ENCODE peak calls at places on chromosomes 12 and 14, in five cellular contexts. E is activated CD4-positive, alpha-beta T cell treated with anti-CD3 and anti-CD28 coated beads for 4 hours; B is activated CD4-positive, CD25-positive, alpha-beta regulatory T cell treated with anti-CD3 and anti-CD28 coated beads, Interleukin-2, amount 50 U/mL, for 72 hours; W is fibroblast of the conjunctiva; K is pons. O is an unnamed sample.

GRCh38 chr12:101939856-101940265 is 62.5 kb downstream of the DRAM1 start:
- DNase-seq in E (peak), B (no peak), W (peak), K (peak), O (peak)

GRCh38 chr14:74571901-74572828 is 39.9 kb downstream of the LTBP2 start:
- DNase-seq in E (no peak), B (no peak), W (peak), K (no peak), O (peak)

GRCh38 chr12:59657266-59657665 is 61.4 kb downstream of the SLC16A7 start:
- DNase-seq in E (no peak), B (no peak), W (no peak), K (no peak), O (no peak)

GRCh38 chr12:29534935-29535334 is 37.4 kb upstream of the OVCH1 start:
- DNase-seq in E (no peak), B (no peak), W (peak), K (no peak), O (no peak)

GRCh38 chr12:125065021-125065752 is at the start of gene AACS:
- DNase-seq in E (peak), B (peak), W (peak), K (peak), O (peak)

GRCh38 chr14:34843011-34843554 is 32.1 kb downstream of the BAZ1A start:
- DNase-seq in E (peak), B (no peak), W (peak), K (no peak), O (peak)

GRCh38 chr12:65740873-65741600 is 83.2 kb upstream of the HMGA2 start:
- DNase-seq in E (peak), B (peak), W (peak), K (no peak), O (peak)

GRCh38 chr12:29153231-29153630 is 4.2 kb downstream of the FAR2 start:
- DNase-seq in E (no peak), B (no peak), W (no peak), K (peak), O (no peak)

GRCh38 chr12:102474438-102475064 is 5.8 kb downstream of the IGF1 start:
- DNase-seq in E (no peak), B (no peak), W (no peak), K (no peak), O (no peak)

GRCh38 chr12:26150737-26151450 is 26.1 kb upstream of the BHLHE41 start:
- DNase-seq in E (no peak), B (no peak), W (no peak), K (no peak), O (peak)

GRCh38 chr12:130203151-130203550 is 40.9 kb downstream of the FZD10 start:
- DNase-seq in E (no peak), B (no peak), W (no peak), K (no peak), O (no peak)

GRCh38 chr14:33567003-33567735 is 383.7 kb downstream of the EGLN3 start:
- DNase-seq in E (no peak), B (no peak), W (no peak), K (no peak), O (no peak)

GRCh38 chr14:29197557-29197956 is 431.0 kb downstream of the FOXG1 start:
- DNase-seq in E (no peak), B (no peak), W (no peak), K (no peak), O (no peak)

GRCh38 chr14:53952533-53952932 is 4.1 kb downstream of the BMP4 start:
- DNase-seq in E (no peak), B (no peak), W (no peak), K (no peak), O (no peak)

GRCh38 chr14:93936926-93937325 is 9.8 kb downstream of the FAM181A start:
- DNase-seq in E (no peak), B (no peak), W (no peak), K (no peak), O (no peak)

GRCh38 chr14:74238974-74239847 is at the start of gene VSX2:
- DNase-seq in E (no peak), B (no peak), W (no peak), K (no peak), O (no peak)

GRCh38 chr14:101174980-101175606 is 271.6 kb upstream of the RTL1 start:
- DNase-seq in E (no peak), B (no peak), W (no peak), K (no peak), O (no peak)

GRCh38 chr12:116454950-116455447 is 104.2 kb upstream of the MAP1LC3B2 start:
- DNase-seq in E (no peak), B (no peak), W (no peak), K (no peak), O (no peak)

GRCh38 chr14:54147758-54148157 is 191.1 kb upstream of the BMP4 start:
- DNase-seq in E (no peak), B (no peak), W (no peak), K (no peak), O (no peak)

GRCh38 chr12:124861492-124861891 is 2.2 kb downstream of the SCARB1 start:
- DNase-seq in E (no peak), B (no peak), W (peak), K (peak), O (no peak)

GRCh38 chr12:106769078-106769477 is 5.4 kb upstream of the RIC8B start:
- DNase-seq in E (no peak), B (no peak), W (no peak), K (no peak), O (no peak)

GRCh38 chr14:79144891-79145290 is 974.7 kb downstream of the NRXN3 start:
- DNase-seq in E (no peak), B (no peak), W (no peak), K (no peak), O (no peak)

GRCh38 chr12:22821985-22822384 is 197.0 kb downstream of the ETNK1 start:
- DNase-seq in E (no peak), B (no peak), W (no peak), K (no peak), O (no peak)

GRCh38 chr14:66401447-66402095 is 84.6 kb upstream of the CCDC196 start:
- DNase-seq in E (no peak), B (no peak), W (no peak), K (peak), O (no peak)

GRCh38 chr14:60250318-60251035 is 1.5 kb downstream of the PPM1A start:
- DNase-seq in E (no peak), B (no peak), W (no peak), K (peak), O (no peak)

GRCh38 chr12:106022568-106023012 is 116.2 kb downstream of the NUAK1 start:
- DNase-seq in E (no peak), B (no peak), W (no peak), K (no peak), O (no peak)

GRCh38 chr12:107929436-107929835 is 154.9 kb downstream of the ASCL4 start:
- DNase-seq in E (no peak), B (no peak), W (no peak), K (peak), O (no peak)

GRCh38 chr12:108642269-108642870 is 8.7 kb upstream of the SELPLG start:
- DNase-seq in E (no peak), B (no peak), W (no peak), K (no peak), O (no peak)